ENCODE peak calls at places on chromosomes 7 and 10, in ten cellular contexts. E, N, P, I, R, H, K, U, M and G are unnamed samples.

GRCh38 chr10:2963889-2964631 is 103.3 kb upstream of the PFKP start:
- DNase-seq in U (no peak), I (no peak), K (no peak), H (no peak), R (no peak), M (no peak), N (no peak), P (no peak), E (no peak), G (no peak)

GRCh38 chr7:44750921-44751571 is 2.4 kb downstream of the ZMIZ2 start:
- DNase-seq in K (peak; percentile 43), H (no peak), U (no peak), E (no peak), R (peak; percentile 52), M (no peak), I (no peak), N (peak; percentile 44), P (peak; percentile 34), G (no peak)

GRCh38 chr10:129094233-129094632 is 372.8 kb upstream of the MGMT start:
- DNase-seq in M (no peak), E (peak; percentile 20), R (no peak), H (no peak), I (no peak), P (no peak), U (no peak), N (no peak), K (no peak), G (no peak)

GRCh38 chr7:103549786-103550185 is 103.8 kb upstream of the SLC26A5 start:
- DNase-seq in K (no peak), U (no peak), P (no peak), E (no peak), N (no peak), R (no peak), H (no peak), I (no peak), M (no peak), G (no peak)

GRCh38 chr7:84454174-84454959 is 259.8 kb upstream of the SEMA3A start:
- DNase-seq in E (no peak), P (no peak), N (no peak), I (no peak), U (no peak), R (no peak), K (no peak), H (no peak), M (no peak), G (no peak)

GRCh38 chr10:120997313-120998102 is 146.3 kb downstream of the WDR11 start:
- DNase-seq in R (no peak), H (no peak), I (no peak), P (no peak), N (no peak), K (no peak), M (no peak), U (no peak), E (no peak), G (no peak)

GRCh38 chr10:86219271-86219670 is 147.3 kb downstream of the GRID1 start:
- DNase-seq in H (no peak), I (no peak), U (no peak), E (no peak), R (no peak), M (no peak), P (no peak), N (no peak), K (no peak), G (no peak)

GRCh38 chr7:5419523-5420107 is 4.0 kb downstream of the TNRC18 start:
- DNase-seq in N (no peak), R (no peak), P (peak; percentile 43), U (peak; percentile 14), M (no peak), K (no peak), H (peak; percentile 73), E (no peak), I (no peak), G (no peak)

GRCh38 chr10:68340358-68341080 is 7.8 kb upstream of the PBLD start:
- DNase-seq in U (no peak), P (no peak), K (no peak), N (no peak), H (no peak), R (no peak), I (no peak), M (no peak), E (no peak), G (no peak)

GRCh38 chr10:77836299-77836820 is 90.2 kb downstream of the DLG5 start:
- DNase-seq in K (peak; percentile 87), R (peak; percentile 22), U (peak; percentile 46), H (no peak), I (peak; percentile 56), P (peak; percentile 8), M (no peak), N (peak; percentile 68), E (peak; percentile 96), G (no peak)

GRCh38 chr7:12557282-12557681 is 13.2 kb upstream of the SCIN start:
- DNase-seq in I (no peak), K (no peak), R (no peak), U (no peak), N (no peak), E (no peak), P (no peak), H (no peak), M (no peak), G (no peak)

GRCh38 chr7:116543664-116544063 is 18.8 kb downstream of the CAV1 start:
- DNase-seq in U (no peak), M (no peak), E (no peak), N (no peak), K (no peak), R (peak; percentile 74), P (no peak), I (no peak), H (no peak), G (no peak)

GRCh38 chr10:117005454-117006055 is 568 bp upstream of the SHTN1 start:
- DNase-seq in M (peak; percentile 55), K (no peak), E (peak; percentile 52), P (peak; percentile 52), H (peak; percentile 63), U (no peak), R (no peak), N (peak; percentile 9), I (no peak), G (no peak)

GRCh38 chr7:128940494-128941322 is 3.0 kb downstream of the IRF5 start:
- DNase-seq in M (no peak), P (no peak), I (no peak), N (peak; percentile 82), R (no peak), U (no peak), K (no peak), E (peak; percentile 69), H (peak; percentile 51), G (no peak)

GRCh38 chr7:128944487-128945236 is 6.9 kb downstream of the IRF5 start:
- DNase-seq in E (no peak), I (no peak), H (no peak), N (no peak), U (no peak), K (no peak), M (no peak), R (no peak), P (no peak), G (no peak)

GRCh38 chr7:128941323-128941890 is 3.7 kb downstream of the IRF5 start:
- DNase-seq in K (no peak), E (no peak), U (no peak), I (no peak), M (no peak), N (no peak), H (no peak), R (no peak), P (no peak), G (no peak)

GRCh38 chr7:128939861-128940410 is 2.2 kb downstream of the IRF5 start:
- DNase-seq in H (no peak), P (no peak), M (no peak), K (no peak), E (peak; percentile 49), N (peak; percentile 30), I (no peak), U (no peak), R (no peak), G (no peak)

GRCh38 chr7:128941946-128942526 is 4.3 kb downstream of the IRF5 start:
- DNase-seq in K (no peak), M (no peak), E (no peak), N (no peak), P (no peak), R (no peak), U (no peak), H (no peak), I (no peak), G (no peak)
- H3K4me3 ChIP-seq in K (no peak overlapping the region), M (no peak overlapping the region), E (no peak overlapping the region), N (no peak overlapping the region), P (no peak overlapping the region), R (no peak overlapping the region), U (no peak overlapping the region), H (no peak overlapping the region), I (no peak overlapping the region), G (no peak overlapping the region)

GRCh38 chr10:99654791-99655190 is 4.5 kb upstream of the ENTPD7 start:
- DNase-seq in E (no peak), M (no peak), I (no peak), U (no peak), P (no peak), H (no peak), K (no peak), R (no peak), N (no peak), G (no peak)

GRCh38 chr10:99656199-99657064 is 2.9 kb upstream of the ENTPD7 start:
- DNase-seq in P (no peak), E (no peak), M (no peak), U (no peak), H (no peak), K (no peak), I (no peak), R (no peak), N (no peak), G (no peak)

GRCh38 chr10:99658622-99659030 is 683 bp upstream of the ENTPD7 start:
- DNase-seq in H (peak; percentile 65), U (no peak), R (peak; percentile 55), K (no peak), M (no peak), I (no peak), E (peak; percentile 86), N (peak; percentile 68), P (peak; percentile 15), G (peak; percentile 61)

GRCh38 chr10:99652800-99653390 is 6.4 kb upstream of the ENTPD7 start:
- DNase-seq in K (no peak), U (no peak), N (no peak), R (no peak), M (no peak), E (no peak), P (no peak), H (no peak), I (no peak), G (no peak)

GRCh38 chr10:99654390-99654789 is 4.9 kb upstream of the ENTPD7 start:
- DNase-seq in U (no peak), N (no peak), M (no peak), H (no peak), K (no peak), I (no peak), E (no peak), P (no peak), R (no peak), G (no peak)
- H3K27ac ChIP-seq in U (no peak overlapping the region), N (no peak overlapping the region), M (no peak overlapping the region), H (no peak overlapping the region), K (no peak overlapping the region), I (no peak overlapping the region), E (no peak overlapping the region), P (no peak overlapping the region), R (no peak overlapping the region), G (peak overlapping the region; percentile 94)

GRCh38 chr10:28294809-28295208 is 8.1 kb downstream of the MPP7 start:
- DNase-seq in N (no peak), P (no peak), H (no peak), U (no peak), I (no peak), E (no peak), R (no peak), K (no peak), M (no peak), G (no peak)
- H3K4me1 ChIP-seq in N (no peaks in the 10 kb centered on the region), P (peaks cover 10% of the 10 kb centered on the region), H (peaks cover 8% of the 10 kb centered on the region), U (no peaks in the 10 kb centered on the region), I (peaks cover 30% of the 10 kb centered on the region), E (peaks cover 15% of the 10 kb centered on the region), R (peaks cover 4% of the 10 kb centered on the region), K (peaks cover 39% of the 10 kb centered on the region), M (no peaks in the 10 kb centered on the region), G (peaks cover 17% of the 10 kb centered on the region)

GRCh38 chr10:103916254-103916653 is 1.7 kb downstream of the STN1 start:
- DNase-seq in I (no peak), U (no peak), N (no peak), H (no peak), M (no peak), K (no peak), P (no peak), R (peak; percentile 10), E (no peak), G (no peak)
- H3K4me3 ChIP-seq in I (peak overlapping the region; percentile 14), U (peak overlapping the region; percentile 63), N (no peak overlapping the region), H (peak overlapping the region; percentile 61), M (peak overlapping the region; percentile 75), K (peak overlapping the region; percentile 98), P (no peak overlapping the region), R (no peak overlapping the region), E (no peak overlapping the region), G (peak overlapping the region; percentile 55)